ENCODE peak calls at places on chromosomes 6 and 20, in five cellular contexts. One of them, this sample, is unnamed.

GRCh38 chr6:136643850-136644596 is 93.8 kb upstream of the MAP7 start:
- DNase-seq in DND-41: peak
- DNase-seq in hepatocyte: peak
- DNase-seq in body of pancreas: peak
- DNase-seq in brain microvascular endothelial cell: peak
- DNase-seq in this sample: peak

GRCh38 chr20:41533537-41534136 is 84.5 kb downstream of the CHD6 start:
- DNase-seq in hepatocyte: no peak
- DNase-seq in body of pancreas: no peak
- DNase-seq in brain microvascular endothelial cell: no peak
- DNase-seq in DND-41: no peak
- DNase-seq in this sample: no peak

GRCh38 chr6:84663866-84664265 is 100.5 kb downstream of the TBX18 start:
- DNase-seq in body of pancreas: no peak
- DNase-seq in hepatocyte: no peak
- DNase-seq in brain microvascular endothelial cell: no peak
- DNase-seq in DND-41: no peak
- DNase-seq in this sample: no peak

GRCh38 chr6:121247386-121247785 is 86.9 kb downstream of the TBC1D32 start:
- DNase-seq in hepatocyte: no peak
- DNase-seq in brain microvascular endothelial cell: peak
- DNase-seq in body of pancreas: no peak
- DNase-seq in DND-41: no peak
- DNase-seq in this sample: no peak

GRCh38 chr6:128417698-128418097 is 102.7 kb downstream of the PTPRK start:
- DNase-seq in DND-41: no peak
- DNase-seq in brain microvascular endothelial cell: peak
- DNase-seq in body of pancreas: no peak
- DNase-seq in hepatocyte: no peak
- DNase-seq in this sample: no peak

GRCh38 chr6:465531-466348 is 74.2 kb downstream of the IRF4 start:
- DNase-seq in body of pancreas: no peak
- DNase-seq in DND-41: no peak
- DNase-seq in hepatocyte: no peak
- DNase-seq in brain microvascular endothelial cell: no peak
- DNase-seq in this sample: no peak

GRCh38 chr20:35539756-35540212 is 2.1 kb upstream of the ERGIC3 start:
- DNase-seq in brain microvascular endothelial cell: no peak
- DNase-seq in body of pancreas: peak
- DNase-seq in hepatocyte: peak
- DNase-seq in DND-41: no peak
- DNase-seq in this sample: no peak

GRCh38 chr20:8144282-8145245 is 12.5 kb downstream of the PLCB1 start:
- DNase-seq in hepatocyte: no peak
- DNase-seq in brain microvascular endothelial cell: peak
- DNase-seq in DND-41: peak
- DNase-seq in body of pancreas: no peak
- DNase-seq in this sample: peak

GRCh38 chr6:103675807-103676406 is 1183.8 kb downstream of the HACE1 start:
- DNase-seq in brain microvascular endothelial cell: peak
- DNase-seq in DND-41: peak
- DNase-seq in body of pancreas: no peak
- DNase-seq in hepatocyte: peak
- DNase-seq in this sample: no peak

GRCh38 chr6:11346516-11346915 is 114.0 kb upstream of the NEDD9 start:
- DNase-seq in DND-41: no peak
- DNase-seq in body of pancreas: no peak
- DNase-seq in brain microvascular endothelial cell: no peak
- DNase-seq in hepatocyte: no peak
- DNase-seq in this sample: no peak

GRCh38 chr20:35630636-35631035 is 15.0 kb downstream of the SPAG4 start:
- DNase-seq in DND-41: peak
- DNase-seq in brain microvascular endothelial cell: no peak
- DNase-seq in body of pancreas: no peak
- DNase-seq in hepatocyte: no peak
- DNase-seq in this sample: no peak

GRCh38 chr20:54058420-54059139 is 11.8 kb downstream of the BCAS1 start:
- DNase-seq in hepatocyte: no peak
- DNase-seq in DND-41: no peak
- DNase-seq in brain microvascular endothelial cell: no peak
- DNase-seq in body of pancreas: no peak
- DNase-seq in this sample: no peak

GRCh38 chr20:17287503-17287902 is 60.7 kb downstream of the PCSK2 start:
- DNase-seq in DND-41: no peak
- DNase-seq in brain microvascular endothelial cell: no peak
- DNase-seq in body of pancreas: no peak
- DNase-seq in hepatocyte: no peak
- DNase-seq in this sample: no peak

GRCh38 chr6:13733178-13733851 is 21.7 kb upstream of the RANBP9 start:
- DNase-seq in hepatocyte: peak
- DNase-seq in DND-41: no peak
- DNase-seq in brain microvascular endothelial cell: peak
- DNase-seq in body of pancreas: peak
- DNase-seq in this sample: peak

GRCh38 chr6:160022793-160023192 is 53.9 kb downstream of the IGF2R start:
- DNase-seq in DND-41: no peak
- DNase-seq in body of pancreas: no peak
- DNase-seq in hepatocyte: no peak
- DNase-seq in brain microvascular endothelial cell: no peak
- DNase-seq in this sample: no peak

GRCh38 chr6:51016489-51016888 is 197.8 kb downstream of the TFAP2B start:
- DNase-seq in body of pancreas: no peak
- DNase-seq in DND-41: no peak
- DNase-seq in brain microvascular endothelial cell: no peak
- DNase-seq in hepatocyte: no peak
- DNase-seq in this sample: no peak

GRCh38 chr6:33978593-33979150 is 167.2 kb downstream of the GRM4 start:
- DNase-seq in brain microvascular endothelial cell: no peak
- DNase-seq in body of pancreas: peak
- DNase-seq in DND-41: no peak
- DNase-seq in hepatocyte: no peak
- DNase-seq in this sample: no peak

DNA sequence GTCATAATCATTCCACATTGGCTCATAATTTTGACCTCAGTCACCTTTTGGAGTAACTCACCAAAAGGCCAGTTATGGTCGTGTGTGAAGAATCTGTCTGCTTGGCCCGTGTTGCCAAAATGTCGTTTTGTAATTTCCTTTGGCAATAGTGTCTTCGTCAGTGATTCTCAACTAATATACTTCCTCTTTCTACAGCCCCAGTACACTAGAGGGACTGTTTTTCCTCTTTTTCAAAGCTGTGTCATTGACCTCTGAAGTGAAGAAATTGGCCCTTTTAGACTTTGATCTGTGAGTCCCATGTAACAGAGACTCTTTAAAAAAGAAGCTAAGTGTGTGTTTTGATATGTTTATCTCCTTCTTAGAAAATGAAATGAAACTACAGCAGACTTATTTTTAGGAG is 5.2 kb downstream of the FOXO3 start:
- DNase-seq in DND-41: no peak
- DNase-seq in body of pancreas: peak
- DNase-seq in brain microvascular endothelial cell: no peak
- DNase-seq in hepatocyte: no peak
- DNase-seq in this sample: no peak
- TF ChIP-seq CTCF in DND-41: no peak
- TF ChIP-seq CTCF in body of pancreas: peak
- TF ChIP-seq CTCF in brain microvascular endothelial cell: no peak
- TF ChIP-seq CTCF in hepatocyte: peak
- TF ChIP-seq CTCF in this sample: peak

GRCh38 chr20:20435453-20435852 is 67.5 kb downstream of the INSM1 start:
- DNase-seq in brain microvascular endothelial cell: no peak
- DNase-seq in DND-41: no peak
- DNase-seq in body of pancreas: no peak
- DNase-seq in hepatocyte: no peak
- DNase-seq in this sample: no peak
- TF ChIP-seq CTCF in brain microvascular endothelial cell: no peak
- TF ChIP-seq CTCF in DND-41: peak
- TF ChIP-seq CTCF in body of pancreas: no peak
- TF ChIP-seq CTCF in hepatocyte: no peak
- TF ChIP-seq CTCF in this sample: no peak

GRCh38 chr20:46963196-46963529 is 68.5 kb downstream of the EYA2 start:
- DNase-seq in DND-41: no peak
- DNase-seq in body of pancreas: no peak
- DNase-seq in hepatocyte: no peak
- DNase-seq in brain microvascular endothelial cell: no peak
- DNase-seq in this sample: no peak
- TF ChIP-seq CTCF in DND-41: no peak
- TF ChIP-seq CTCF in body of pancreas: no peak
- TF ChIP-seq CTCF in hepatocyte: no peak
- TF ChIP-seq CTCF in brain microvascular endothelial cell: no peak
- TF ChIP-seq CTCF in this sample: no peak

GRCh38 chr6:46979206-46979605 is 57.5 kb upstream of the ADGRF5 start:
- DNase-seq in brain microvascular endothelial cell: no peak
- DNase-seq in hepatocyte: no peak
- DNase-seq in body of pancreas: no peak
- DNase-seq in DND-41: no peak
- DNase-seq in this sample: no peak

GRCh38 chr6:46985943-46986342 is 56.2 kb downstream of the ADGRF1 start:
- DNase-seq in DND-41: no peak
- DNase-seq in brain microvascular endothelial cell: peak
- DNase-seq in hepatocyte: no peak
- DNase-seq in body of pancreas: no peak
- DNase-seq in this sample: no peak

GRCh38 chr6:46983007-46983411 is 59.1 kb downstream of the ADGRF1 start:
- DNase-seq in body of pancreas: no peak
- DNase-seq in hepatocyte: peak
- DNase-seq in DND-41: no peak
- DNase-seq in brain microvascular endothelial cell: no peak
- DNase-seq in this sample: no peak
- TF ChIP-seq CTCF in body of pancreas: peak
- TF ChIP-seq CTCF in hepatocyte: no peak
- TF ChIP-seq CTCF in DND-41: no peak
- TF ChIP-seq CTCF in brain microvascular endothelial cell: peak
- TF ChIP-seq CTCF in this sample: no peak

GRCh38 chr20:23627501-23627900 is 10.3 kb downstream of the CST3 start:
- DNase-seq in hepatocyte: no peak
- DNase-seq in body of pancreas: no peak
- DNase-seq in DND-41: no peak
- DNase-seq in brain microvascular endothelial cell: no peak
- DNase-seq in this sample: no peak
- TF ChIP-seq CTCF in hepatocyte: no peak
- TF ChIP-seq CTCF in body of pancreas: no peak
- TF ChIP-seq CTCF in DND-41: no peak
- TF ChIP-seq CTCF in brain microvascular endothelial cell: no peak
- TF ChIP-seq CTCF in this sample: no peak